ENCODE peak calls at places on chromosomes 16 and 17, in four cellular contexts. One of them, this sample, is unnamed.

GRCh38 chr16:79081292-79082066 is 519.1 kb downstream of the MAF start:
- DNase-seq in NCI-H1092 treated with DMSO at 0.1 percent for 48 hours: no peak
- DNase-seq in NCI-H1694: no peak
- DNase-seq in ELR: no peak
- DNase-seq in this sample: no peak

GRCh38 chr16:85898521-85899442 is at the start of gene IRF8:
- DNase-seq in NCI-H1092 treated with DMSO at 0.1 percent for 48 hours: no peak
- DNase-seq in NCI-H1694: peak; percentile 67
- DNase-seq in ELR: no peak
- DNase-seq in this sample: peak; percentile 83

GRCh38 chr17:1577186-1577585 is 14.6 kb upstream of the PITPNA start:
- DNase-seq in NCI-H1092 treated with DMSO at 0.1 percent for 48 hours: no peak
- DNase-seq in NCI-H1694: no peak
- DNase-seq in ELR: peak; percentile 84
- DNase-seq in this sample: no peak

GRCh38 chr16:19348578-19349315 is 63.2 kb downstream of the CLEC19A start:
- DNase-seq in NCI-H1092 treated with DMSO at 0.1 percent for 48 hours: peak; percentile 54
- DNase-seq in NCI-H1694: no peak
- DNase-seq in ELR: peak; percentile 19
- DNase-seq in this sample: peak; percentile 56

GRCh38 chr17:50053654-50053960 is 2.3 kb upstream of the ITGA3 start:
- DNase-seq in NCI-H1092 treated with DMSO at 0.1 percent for 48 hours: no peak
- DNase-seq in NCI-H1694: no peak
- DNase-seq in ELR: no peak
- DNase-seq in this sample: no peak

GRCh38 chr17:2856727-2857126 is 60.5 kb downstream of the RAP1GAP2 start:
- DNase-seq in NCI-H1092 treated with DMSO at 0.1 percent for 48 hours: no peak
- DNase-seq in NCI-H1694: no peak
- DNase-seq in ELR: no peak
- DNase-seq in this sample: no peak

GRCh38 chr17:28350271-28350670 is 7.1 kb downstream of the POLDIP2 start:
- DNase-seq in NCI-H1092 treated with DMSO at 0.1 percent for 48 hours: no peak
- DNase-seq in NCI-H1694: no peak
- DNase-seq in ELR: no peak
- DNase-seq in this sample: no peak

GRCh38 chr17:76811028-76811427 is 57.2 kb upstream of the MGAT5B start:
- DNase-seq in NCI-H1092 treated with DMSO at 0.1 percent for 48 hours: peak; percentile 93
- DNase-seq in NCI-H1694: no peak
- DNase-seq in ELR: no peak
- DNase-seq in this sample: no peak

GRCh38 chr16:66272461-66272860 is 94.0 kb upstream of the CDH5 start:
- DNase-seq in NCI-H1092 treated with DMSO at 0.1 percent for 48 hours: no peak
- DNase-seq in NCI-H1694: no peak
- DNase-seq in ELR: no peak
- DNase-seq in this sample: no peak

GRCh38 chr17:58362368-58363014 is 10.5 kb upstream of the SUPT4H1 start:
- DNase-seq in NCI-H1092 treated with DMSO at 0.1 percent for 48 hours: no peak
- DNase-seq in NCI-H1694: no peak
- DNase-seq in ELR: no peak
- DNase-seq in this sample: no peak

GRCh38 chr16:50845296-50845695 is 103.4 kb downstream of the CYLD start:
- DNase-seq in NCI-H1092 treated with DMSO at 0.1 percent for 48 hours: no peak
- DNase-seq in NCI-H1694: no peak
- DNase-seq in ELR: no peak
- DNase-seq in this sample: no peak

GRCh38 chr17:9252525-9252924 is 231.2 kb downstream of the NTN1 start:
- DNase-seq in NCI-H1092 treated with DMSO at 0.1 percent for 48 hours: no peak
- DNase-seq in NCI-H1694: no peak
- DNase-seq in ELR: no peak
- DNase-seq in this sample: no peak